ENCODE peak calls at places on chromosomes 6 and 20, in six cellular contexts. One of them, this sample, is unnamed.

GRCh38 chr6:150610584-150610983 is 10.9 kb downstream of the PLEKHG1 start:
- DNase-seq in neuronal stem cell: no peak
- DNase-seq in H9: no peak
- DNase-seq in IMR-90: no peak
- DNase-seq in mesenchymal stem cell: no peak
- DNase-seq in trophoblast cell: no peak
- DNase-seq in this sample: no peak

GRCh38 chr20:39025883-39026282 is 63.7 kb downstream of the DHX35 start:
- DNase-seq in neuronal stem cell: no peak
- DNase-seq in H9: no peak
- DNase-seq in IMR-90: no peak
- DNase-seq in mesenchymal stem cell: no peak
- DNase-seq in trophoblast cell: no peak
- DNase-seq in this sample: no peak

GRCh38 chr6:112806163-112806900 is 459.2 kb downstream of the RFPL4B start:
- DNase-seq in neuronal stem cell: no peak
- DNase-seq in H9: no peak
- DNase-seq in IMR-90: peak
- DNase-seq in mesenchymal stem cell: no peak
- DNase-seq in trophoblast cell: no peak
- DNase-seq in this sample: no peak

GRCh38 chr6:3287976-3288707 is 29.4 kb downstream of the PSMG4 start:
- DNase-seq in neuronal stem cell: no peak
- DNase-seq in H9: no peak
- DNase-seq in IMR-90: no peak
- DNase-seq in mesenchymal stem cell: no peak
- DNase-seq in trophoblast cell: no peak
- DNase-seq in this sample: no peak

GRCh38 chr6:131937219-131937618 is 14.0 kb downstream of the CCN2 start:
- DNase-seq in neuronal stem cell: no peak
- DNase-seq in H9: no peak
- DNase-seq in IMR-90: no peak
- DNase-seq in mesenchymal stem cell: no peak
- DNase-seq in trophoblast cell: no peak
- DNase-seq in this sample: no peak

GRCh38 chr6:144581807-144582537 is 296.8 kb downstream of the UTRN start:
- DNase-seq in neuronal stem cell: peak
- DNase-seq in H9: peak
- DNase-seq in IMR-90: peak
- DNase-seq in mesenchymal stem cell: peak
- DNase-seq in trophoblast cell: no peak
- DNase-seq in this sample: no peak

GRCh38 chr20:14336667-14337066 is 745 bp downstream of the FLRT3 start:
- DNase-seq in neuronal stem cell: no peak
- DNase-seq in H9: no peak
- DNase-seq in IMR-90: peak
- DNase-seq in mesenchymal stem cell: peak
- DNase-seq in trophoblast cell: no peak
- DNase-seq in this sample: no peak

GRCh38 chr20:9323622-9324021 is 190.8 kb upstream of the LAMP5 start:
- DNase-seq in neuronal stem cell: no peak
- DNase-seq in H9: peak
- DNase-seq in IMR-90: no peak
- DNase-seq in mesenchymal stem cell: no peak
- DNase-seq in trophoblast cell: no peak
- DNase-seq in this sample: no peak

GRCh38 chr6:1312444-1313363 is 806 bp downstream of the FOXQ1 start:
- DNase-seq in neuronal stem cell: no peak
- DNase-seq in H9: peak
- DNase-seq in IMR-90: no peak
- DNase-seq in mesenchymal stem cell: no peak
- DNase-seq in trophoblast cell: no peak
- DNase-seq in this sample: no peak
- H3K27ac ChIP-seq in neuronal stem cell: no peak
- H3K27ac ChIP-seq in H9: no peak
- H3K27ac ChIP-seq in IMR-90: no peak
- H3K27ac ChIP-seq in mesenchymal stem cell: no peak
- H3K27ac ChIP-seq in trophoblast cell: no peak
- H3K27ac ChIP-seq in this sample: no peak

GRCh38 chr6:160765412-160765811 is 63.4 kb downstream of the PLG start:
- DNase-seq in neuronal stem cell: no peak
- DNase-seq in H9: peak
- DNase-seq in IMR-90: no peak
- DNase-seq in mesenchymal stem cell: no peak
- DNase-seq in trophoblast cell: no peak
- DNase-seq in this sample: no peak
- H4K91ac ChIP-seq in neuronal stem cell: no peak
- H4K91ac ChIP-seq in H9: no peak
- H4K91ac ChIP-seq in IMR-90: no peak
- H4K91ac ChIP-seq in mesenchymal stem cell: no peak
- H4K91ac ChIP-seq in trophoblast cell: no peak
- H4K91ac ChIP-seq in this sample: no peak

DNA sequence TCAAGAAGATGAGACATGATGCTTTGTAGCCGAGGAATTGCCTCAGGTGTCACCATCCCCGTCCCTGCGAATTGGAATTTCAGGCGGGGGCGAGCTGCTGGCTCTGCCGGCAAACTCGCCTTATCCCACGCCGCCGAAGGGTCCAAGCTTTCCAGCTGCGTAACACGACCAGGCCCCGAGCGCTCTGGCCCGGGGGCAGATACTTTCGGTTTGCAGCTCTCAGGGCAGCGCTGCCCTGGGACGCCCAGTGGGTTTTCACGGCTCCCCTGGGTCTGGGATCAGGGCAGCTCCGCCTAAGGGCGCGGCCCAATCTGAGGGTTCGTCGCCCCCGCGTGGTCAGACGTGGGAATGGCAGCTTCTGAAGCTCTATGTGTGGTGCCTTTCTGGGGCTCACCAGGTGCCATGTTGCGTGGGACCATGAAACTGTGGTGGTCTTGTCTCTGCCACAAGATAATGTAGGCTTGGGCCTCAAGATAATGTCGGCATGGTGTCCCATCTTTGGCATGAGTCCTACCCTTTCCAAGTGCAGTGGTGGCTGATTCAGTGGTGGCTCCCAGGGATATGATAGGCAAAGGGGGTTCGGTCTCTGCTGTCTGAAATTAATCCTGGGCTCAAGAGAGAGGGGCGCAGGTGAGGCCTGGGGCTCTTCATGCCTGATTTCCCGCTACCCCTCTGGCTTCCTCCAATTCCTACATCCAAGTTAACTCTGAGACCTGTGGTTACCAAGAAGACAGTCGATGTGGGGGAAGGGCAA is 21.0 kb downstream of the PIGT start:
- DNase-seq in neuronal stem cell: peak
- DNase-seq in H9: peak
- DNase-seq in IMR-90: peak
- DNase-seq in mesenchymal stem cell: peak
- DNase-seq in trophoblast cell: peak
- DNase-seq in this sample: no peak
- H3K27ac ChIP-seq in neuronal stem cell: no peak
- H3K27ac ChIP-seq in H9: no peak
- H3K27ac ChIP-seq in IMR-90: peak
- H3K27ac ChIP-seq in mesenchymal stem cell: no peak
- H3K27ac ChIP-seq in trophoblast cell: no peak
- H3K27ac ChIP-seq in this sample: no peak

DNA sequence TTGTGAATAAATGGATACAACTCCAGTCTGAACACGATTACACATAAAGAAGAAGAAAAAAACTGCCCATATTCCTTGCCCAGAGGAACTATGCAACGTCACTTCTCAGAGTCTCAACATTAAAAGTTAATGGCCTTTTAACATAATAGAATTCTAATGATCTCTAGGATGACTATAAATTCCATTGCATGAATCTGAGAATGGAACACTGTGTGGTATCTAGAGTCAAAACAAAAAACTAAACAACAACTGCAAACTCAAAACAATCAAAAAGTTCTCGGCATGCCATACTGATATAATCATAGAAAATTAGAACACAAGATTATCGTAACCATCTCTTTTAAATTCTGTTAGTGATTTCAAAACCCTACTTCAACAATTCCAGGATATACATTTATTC is 283.6 kb downstream of the RNGTT start:
- DNase-seq in neuronal stem cell: no peak
- DNase-seq in H9: no peak
- DNase-seq in IMR-90: no peak
- DNase-seq in mesenchymal stem cell: no peak
- DNase-seq in trophoblast cell: peak
- DNase-seq in this sample: no peak
- H4K91ac ChIP-seq in neuronal stem cell: no peak
- H4K91ac ChIP-seq in H9: no peak
- H4K91ac ChIP-seq in IMR-90: no peak
- H4K91ac ChIP-seq in mesenchymal stem cell: no peak
- H4K91ac ChIP-seq in trophoblast cell: no peak
- H4K91ac ChIP-seq in this sample: no peak

GRCh38 chr6:24440897-24441598 is 38.3 kb downstream of the MRS2 start:
- DNase-seq in neuronal stem cell: no peak
- DNase-seq in H9: no peak
- DNase-seq in IMR-90: no peak
- DNase-seq in mesenchymal stem cell: no peak
- DNase-seq in trophoblast cell: peak
- DNase-seq in this sample: no peak
- H3K27ac ChIP-seq in neuronal stem cell: no peak
- H3K27ac ChIP-seq in H9: no peak
- H3K27ac ChIP-seq in IMR-90: no peak
- H3K27ac ChIP-seq in mesenchymal stem cell: no peak
- H3K27ac ChIP-seq in trophoblast cell: no peak
- H3K27ac ChIP-seq in this sample: no peak

DNA sequence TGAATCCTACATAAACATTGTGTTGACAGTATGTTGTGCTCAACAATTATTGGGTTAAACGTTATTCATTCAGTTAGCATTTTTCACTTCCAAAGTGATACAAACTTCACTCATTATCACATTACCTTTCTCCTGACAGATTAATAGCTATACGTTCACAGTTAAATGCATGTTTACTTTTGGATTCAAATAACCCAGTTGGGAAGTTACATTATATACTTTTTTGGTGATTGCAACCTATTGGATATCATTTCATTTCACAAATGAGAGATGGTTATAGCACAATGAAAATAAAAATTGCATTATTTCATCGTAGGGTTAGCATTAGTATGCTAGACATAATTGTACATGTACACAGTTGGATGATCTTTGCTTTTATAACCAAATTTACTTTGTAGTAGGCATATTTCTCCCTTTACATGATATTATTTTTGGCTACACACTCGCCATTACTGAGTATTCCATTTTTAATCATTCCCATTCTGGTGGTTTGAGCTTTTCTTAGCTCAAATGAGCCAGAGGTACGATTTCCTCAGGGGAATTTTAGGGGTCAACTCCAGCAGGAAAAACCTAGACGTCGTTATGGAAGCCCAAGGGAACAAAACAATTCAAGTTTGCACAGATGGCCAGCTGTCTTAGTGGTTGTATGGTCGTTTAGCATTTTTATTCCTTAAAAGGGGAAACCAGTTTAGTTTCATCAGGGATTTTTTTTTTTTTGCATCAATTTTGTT is 2.0 kb upstream of the HIVEP1 start:
- DNase-seq in neuronal stem cell: no peak
- DNase-seq in H9: no peak
- DNase-seq in IMR-90: peak
- DNase-seq in mesenchymal stem cell: peak
- DNase-seq in trophoblast cell: no peak
- DNase-seq in this sample: no peak
- H4K91ac ChIP-seq in neuronal stem cell: no peak
- H4K91ac ChIP-seq in H9: no peak
- H4K91ac ChIP-seq in IMR-90: peak
- H4K91ac ChIP-seq in mesenchymal stem cell: no peak
- H4K91ac ChIP-seq in trophoblast cell: no peak
- H4K91ac ChIP-seq in this sample: no peak

DNA sequence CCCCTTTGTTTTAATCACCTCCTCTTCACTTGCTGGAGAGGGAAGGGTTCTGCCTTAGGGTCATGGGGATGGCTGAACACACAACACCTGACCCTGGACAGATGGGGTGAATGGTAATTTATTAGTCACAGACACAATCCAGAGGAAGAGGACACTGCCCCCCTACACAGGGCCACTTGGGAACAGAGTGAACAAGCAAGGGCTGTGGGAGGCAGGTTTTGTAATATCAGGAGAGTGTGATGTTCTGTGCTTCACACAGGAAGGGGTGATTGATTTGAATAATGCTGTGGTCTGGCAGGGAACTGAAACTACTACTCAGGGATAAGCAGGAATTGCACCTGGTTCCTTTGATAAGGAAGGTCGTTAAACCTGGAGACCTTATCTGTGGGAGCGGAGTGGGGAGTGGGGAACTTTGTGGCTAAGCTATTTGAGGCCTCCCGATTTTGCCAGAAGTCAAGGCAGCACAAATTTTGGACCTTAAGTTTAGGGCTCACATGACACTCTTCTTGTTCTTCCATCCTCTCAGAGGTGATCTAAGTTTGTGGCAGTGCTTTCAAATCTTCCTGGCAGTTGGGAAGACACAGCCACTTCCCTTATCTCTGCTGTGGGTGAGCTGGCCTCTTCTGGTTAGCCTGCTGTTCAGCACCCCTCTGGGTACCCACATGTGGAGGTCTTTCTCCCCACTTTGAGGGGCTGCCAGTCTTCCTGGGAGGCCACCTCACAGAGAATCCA is 77.8 kb downstream of the CD164 start:
- DNase-seq in neuronal stem cell: no peak
- DNase-seq in H9: no peak
- DNase-seq in IMR-90: no peak
- DNase-seq in mesenchymal stem cell: no peak
- DNase-seq in trophoblast cell: no peak
- DNase-seq in this sample: no peak
- H3K27ac ChIP-seq in neuronal stem cell: no peak
- H3K27ac ChIP-seq in H9: no peak
- H3K27ac ChIP-seq in IMR-90: no peak
- H3K27ac ChIP-seq in mesenchymal stem cell: no peak
- H3K27ac ChIP-seq in trophoblast cell: no peak
- H3K27ac ChIP-seq in this sample: no peak

GRCh38 chr6:82711105-82711829 is 347.6 kb downstream of the TPBG start:
- DNase-seq in neuronal stem cell: no peak
- DNase-seq in H9: no peak
- DNase-seq in IMR-90: no peak
- DNase-seq in mesenchymal stem cell: no peak
- DNase-seq in trophoblast cell: no peak
- DNase-seq in this sample: no peak
- H4K91ac ChIP-seq in neuronal stem cell: no peak
- H4K91ac ChIP-seq in H9: no peak
- H4K91ac ChIP-seq in IMR-90: no peak
- H4K91ac ChIP-seq in mesenchymal stem cell: no peak
- H4K91ac ChIP-seq in trophoblast cell: no peak
- H4K91ac ChIP-seq in this sample: no peak

GRCh38 chr20:51910202-51911050 is 108.1 kb upstream of the SALL4 start:
- DNase-seq in neuronal stem cell: peak
- DNase-seq in H9: no peak
- DNase-seq in IMR-90: peak
- DNase-seq in mesenchymal stem cell: peak
- DNase-seq in trophoblast cell: no peak
- DNase-seq in this sample: no peak
- H3K27ac ChIP-seq in neuronal stem cell: peak
- H3K27ac ChIP-seq in H9: no peak
- H3K27ac ChIP-seq in IMR-90: no peak
- H3K27ac ChIP-seq in mesenchymal stem cell: peak
- H3K27ac ChIP-seq in trophoblast cell: peak
- H3K27ac ChIP-seq in this sample: no peak

GRCh38 chr6:116328528-116328903 is 42.2 kb upstream of the DSE start:
- DNase-seq in neuronal stem cell: no peak
- DNase-seq in H9: no peak
- DNase-seq in IMR-90: peak
- DNase-seq in mesenchymal stem cell: peak
- DNase-seq in trophoblast cell: no peak
- DNase-seq in this sample: no peak
- H4K91ac ChIP-seq in neuronal stem cell: no peak
- H4K91ac ChIP-seq in H9: no peak
- H4K91ac ChIP-seq in IMR-90: no peak
- H4K91ac ChIP-seq in mesenchymal stem cell: no peak
- H4K91ac ChIP-seq in trophoblast cell: no peak
- H4K91ac ChIP-seq in this sample: no peak